ENCODE peak calls at places on chromosomes 6 and 20, in ten cellular contexts. One of them, this sample, is unnamed. For H3K4me1, the result is how much of the 10 kb centered on the place peaks cover.

GRCh38 chr6:44646355-44646754 is 258.8 kb downstream of the CDC5L start:
- DNase-seq in A549: no peak
- DNase-seq in aorta: no peak
- DNase-seq in CD8-positive, alpha-beta T cell: no peak
- DNase-seq in heart left ventricle: no peak
- DNase-seq in effector memory CD4-positive, alpha-beta T cell: no peak
- DNase-seq in MM.1S: no peak
- DNase-seq in CD8-positive, alpha-beta memory T cell: no peak
- DNase-seq in pancreas: no peak
- DNase-seq in GM23248: peak
- DNase-seq in this sample: no peak

GRCh38 chr6:166381733-166382499 is 824 bp downstream of the MPC1 start:
- DNase-seq in A549: peak
- DNase-seq in aorta: peak
- DNase-seq in CD8-positive, alpha-beta T cell: peak
- DNase-seq in heart left ventricle: peak
- DNase-seq in effector memory CD4-positive, alpha-beta T cell: peak
- DNase-seq in MM.1S: peak
- DNase-seq in CD8-positive, alpha-beta memory T cell: peak
- DNase-seq in pancreas: peak
- DNase-seq in GM23248: peak
- DNase-seq in this sample: peak

GRCh38 chr20:35908007-35908406 is 46.3 kb downstream of the SCAND1 start:
- DNase-seq in A549: no peak
- DNase-seq in aorta: no peak
- DNase-seq in CD8-positive, alpha-beta T cell: no peak
- DNase-seq in heart left ventricle: no peak
- DNase-seq in effector memory CD4-positive, alpha-beta T cell: no peak
- DNase-seq in MM.1S: no peak
- DNase-seq in CD8-positive, alpha-beta memory T cell: no peak
- DNase-seq in pancreas: no peak
- DNase-seq in GM23248: no peak
- DNase-seq in this sample: no peak

GRCh38 chr6:128275030-128275429 is 245.4 kb downstream of the PTPRK start:
- DNase-seq in A549: no peak
- DNase-seq in aorta: no peak
- DNase-seq in CD8-positive, alpha-beta T cell: no peak
- DNase-seq in heart left ventricle: no peak
- DNase-seq in effector memory CD4-positive, alpha-beta T cell: no peak
- DNase-seq in MM.1S: no peak
- DNase-seq in CD8-positive, alpha-beta memory T cell: no peak
- DNase-seq in pancreas: no peak
- DNase-seq in GM23248: peak
- DNase-seq in this sample: no peak

GRCh38 chr20:38787870-38788269 is 17.6 kb upstream of the PPP1R16B start:
- DNase-seq in A549: no peak
- DNase-seq in aorta: no peak
- DNase-seq in CD8-positive, alpha-beta T cell: no peak
- DNase-seq in heart left ventricle: no peak
- DNase-seq in effector memory CD4-positive, alpha-beta T cell: no peak
- DNase-seq in MM.1S: no peak
- DNase-seq in CD8-positive, alpha-beta memory T cell: no peak
- DNase-seq in pancreas: no peak
- DNase-seq in GM23248: no peak
- DNase-seq in this sample: no peak

GRCh38 chr6:1635305-1636010 is 25.7 kb downstream of the FOXC1 start:
- DNase-seq in A549: no peak
- DNase-seq in aorta: no peak
- DNase-seq in CD8-positive, alpha-beta T cell: no peak
- DNase-seq in heart left ventricle: no peak
- DNase-seq in effector memory CD4-positive, alpha-beta T cell: no peak
- DNase-seq in MM.1S: no peak
- DNase-seq in CD8-positive, alpha-beta memory T cell: no peak
- DNase-seq in pancreas: no peak
- DNase-seq in GM23248: no peak
- DNase-seq in this sample: no peak

GRCh38 chr6:26464014-26464413 is 6.3 kb downstream of the BTN2A1 start:
- DNase-seq in A549: no peak
- DNase-seq in aorta: no peak
- DNase-seq in CD8-positive, alpha-beta T cell: no peak
- DNase-seq in heart left ventricle: no peak
- DNase-seq in effector memory CD4-positive, alpha-beta T cell: no peak
- DNase-seq in MM.1S: no peak
- DNase-seq in CD8-positive, alpha-beta memory T cell: no peak
- DNase-seq in pancreas: no peak
- DNase-seq in GM23248: no peak
- DNase-seq in this sample: no peak

GRCh38 chr6:109373333-109373732 is 8.9 kb downstream of the CD164 start:
- DNase-seq in A549: no peak
- DNase-seq in aorta: no peak
- DNase-seq in CD8-positive, alpha-beta T cell: no peak
- DNase-seq in heart left ventricle: no peak
- DNase-seq in effector memory CD4-positive, alpha-beta T cell: no peak
- DNase-seq in MM.1S: no peak
- DNase-seq in CD8-positive, alpha-beta memory T cell: no peak
- DNase-seq in pancreas: no peak
- DNase-seq in GM23248: no peak
- DNase-seq in this sample: no peak

GRCh38 chr6:15441215-15441868 is 195.5 kb downstream of the JARID2 start:
- DNase-seq in A549: peak
- DNase-seq in aorta: no peak
- DNase-seq in CD8-positive, alpha-beta T cell: no peak
- DNase-seq in heart left ventricle: no peak
- DNase-seq in effector memory CD4-positive, alpha-beta T cell: no peak
- DNase-seq in MM.1S: peak
- DNase-seq in CD8-positive, alpha-beta memory T cell: no peak
- DNase-seq in pancreas: no peak
- DNase-seq in GM23248: peak
- DNase-seq in this sample: peak

GRCh38 chr6:105346052-105346451 is 56.8 kb downstream of the PREP start:
- DNase-seq in A549: peak
- DNase-seq in aorta: no peak
- DNase-seq in CD8-positive, alpha-beta T cell: no peak
- DNase-seq in heart left ventricle: no peak
- DNase-seq in effector memory CD4-positive, alpha-beta T cell: no peak
- DNase-seq in MM.1S: no peak
- DNase-seq in CD8-positive, alpha-beta memory T cell: no peak
- DNase-seq in pancreas: no peak
- DNase-seq in GM23248: peak
- DNase-seq in this sample: no peak

GRCh38 chr6:19180348-19181073 is 656.7 kb upstream of the ID4 start:
- DNase-seq in A549: no peak
- DNase-seq in aorta: peak
- DNase-seq in CD8-positive, alpha-beta T cell: no peak
- DNase-seq in heart left ventricle: peak
- DNase-seq in effector memory CD4-positive, alpha-beta T cell: no peak
- DNase-seq in MM.1S: no peak
- DNase-seq in CD8-positive, alpha-beta memory T cell: no peak
- DNase-seq in pancreas: peak
- DNase-seq in GM23248: peak
- DNase-seq in this sample: no peak

GRCh38 chr6:92047886-92048285 is 1371.5 kb downstream of the EPHA7 start:
- DNase-seq in A549: no peak
- DNase-seq in aorta: no peak
- DNase-seq in CD8-positive, alpha-beta T cell: no peak
- DNase-seq in heart left ventricle: no peak
- DNase-seq in effector memory CD4-positive, alpha-beta T cell: no peak
- DNase-seq in MM.1S: no peak
- DNase-seq in CD8-positive, alpha-beta memory T cell: no peak
- DNase-seq in pancreas: no peak
- DNase-seq in GM23248: no peak
- DNase-seq in this sample: no peak

GRCh38 chr20:19940945-19941590 is 76.1 kb upstream of the NAA20 start:
- DNase-seq in A549: no peak
- DNase-seq in aorta: no peak
- DNase-seq in CD8-positive, alpha-beta T cell: no peak
- DNase-seq in heart left ventricle: no peak
- DNase-seq in effector memory CD4-positive, alpha-beta T cell: no peak
- DNase-seq in MM.1S: no peak
- DNase-seq in CD8-positive, alpha-beta memory T cell: no peak
- DNase-seq in pancreas: no peak
- DNase-seq in GM23248: no peak
- DNase-seq in this sample: no peak
- H3K4me1 ChIP-seq in A549: under half
- H3K4me1 ChIP-seq in aorta: under half
- H3K4me1 ChIP-seq in CD8-positive, alpha-beta T cell: under half
- H3K4me1 ChIP-seq in heart left ventricle: half or more
- H3K4me1 ChIP-seq in effector memory CD4-positive, alpha-beta T cell: under half
- H3K4me1 ChIP-seq in MM.1S: under half
- H3K4me1 ChIP-seq in CD8-positive, alpha-beta memory T cell: under half
- H3K4me1 ChIP-seq in pancreas: under half
- H3K4me1 ChIP-seq in GM23248: under half
- H3K4me1 ChIP-seq in this sample: under half

GRCh38 chr6:41164551-41164950 is 1.6 kb upstream of the TREM2 start:
- DNase-seq in A549: no peak
- DNase-seq in aorta: no peak
- DNase-seq in CD8-positive, alpha-beta T cell: no peak
- DNase-seq in heart left ventricle: no peak
- DNase-seq in effector memory CD4-positive, alpha-beta T cell: no peak
- DNase-seq in MM.1S: no peak
- DNase-seq in CD8-positive, alpha-beta memory T cell: no peak
- DNase-seq in pancreas: no peak
- DNase-seq in GM23248: no peak
- DNase-seq in this sample: no peak

GRCh38 chr6:41161851-41162552 is 914 bp downstream of the TREM2 start:
- DNase-seq in A549: no peak
- DNase-seq in aorta: no peak
- DNase-seq in CD8-positive, alpha-beta T cell: no peak
- DNase-seq in heart left ventricle: no peak
- DNase-seq in effector memory CD4-positive, alpha-beta T cell: no peak
- DNase-seq in MM.1S: no peak
- DNase-seq in CD8-positive, alpha-beta memory T cell: no peak
- DNase-seq in pancreas: no peak
- DNase-seq in GM23248: no peak
- DNase-seq in this sample: no peak

GRCh38 chr6:41161380-41161779 is 1.5 kb downstream of the TREM2 start:
- DNase-seq in A549: no peak
- DNase-seq in aorta: no peak
- DNase-seq in CD8-positive, alpha-beta T cell: no peak
- DNase-seq in heart left ventricle: no peak
- DNase-seq in effector memory CD4-positive, alpha-beta T cell: no peak
- DNase-seq in MM.1S: no peak
- DNase-seq in CD8-positive, alpha-beta memory T cell: no peak
- DNase-seq in pancreas: no peak
- DNase-seq in GM23248: no peak
- DNase-seq in this sample: no peak

GRCh38 chr6:41163419-41163717 is 452 bp upstream of the TREM2 start:
- DNase-seq in A549: no peak
- DNase-seq in aorta: no peak
- DNase-seq in CD8-positive, alpha-beta T cell: no peak
- DNase-seq in heart left ventricle: no peak
- DNase-seq in effector memory CD4-positive, alpha-beta T cell: no peak
- DNase-seq in MM.1S: no peak
- DNase-seq in CD8-positive, alpha-beta memory T cell: no peak
- DNase-seq in pancreas: no peak
- DNase-seq in GM23248: no peak
- DNase-seq in this sample: no peak

DNA sequence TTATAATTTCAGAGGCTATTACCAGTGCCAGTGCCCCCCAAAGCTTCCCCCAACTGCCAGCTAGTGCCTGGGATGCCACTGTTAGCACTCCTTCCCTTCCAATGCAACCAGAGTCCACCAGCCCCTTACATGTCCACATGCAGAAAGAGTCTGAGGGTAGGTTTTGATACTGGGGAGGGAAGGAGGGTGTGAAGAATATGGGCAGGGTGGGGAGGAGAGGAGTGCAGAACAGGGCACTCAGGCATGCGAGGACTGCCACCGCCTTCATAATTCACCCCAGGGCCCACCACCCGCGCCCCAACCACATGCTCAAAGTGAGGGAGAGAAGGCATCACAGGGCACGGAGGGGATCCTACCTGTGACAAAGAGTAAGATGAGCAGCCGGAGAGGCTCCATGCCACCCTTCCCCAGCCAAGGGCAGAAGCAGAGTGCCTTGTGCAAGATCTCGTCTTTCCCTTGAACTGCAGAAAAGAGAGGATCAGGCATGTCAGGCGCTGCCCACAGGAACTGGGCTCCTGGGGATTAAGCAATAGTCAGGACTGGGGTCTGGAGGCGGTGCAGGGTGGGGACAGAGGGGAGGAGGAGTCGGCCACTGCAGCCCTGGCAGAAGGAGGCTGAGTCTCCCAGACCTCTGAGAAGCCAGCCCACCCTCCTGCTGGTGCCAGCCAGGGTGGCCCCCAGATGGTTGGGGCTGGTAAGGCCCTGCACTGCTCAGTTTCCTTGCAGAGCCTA is at the start of gene TREM2:
- DNase-seq in A549: no peak
- DNase-seq in aorta: no peak
- DNase-seq in CD8-positive, alpha-beta T cell: no peak
- DNase-seq in heart left ventricle: no peak
- DNase-seq in effector memory CD4-positive, alpha-beta T cell: no peak
- DNase-seq in MM.1S: no peak
- DNase-seq in CD8-positive, alpha-beta memory T cell: no peak
- DNase-seq in pancreas: no peak
- DNase-seq in GM23248: no peak
- DNase-seq in this sample: no peak
- H3K4me3 ChIP-seq in A549: no peak
- H3K4me3 ChIP-seq in aorta: no peak
- H3K4me3 ChIP-seq in CD8-positive, alpha-beta T cell: no peak
- H3K4me3 ChIP-seq in heart left ventricle: no peak
- H3K4me3 ChIP-seq in effector memory CD4-positive, alpha-beta T cell: no peak
- H3K4me3 ChIP-seq in MM.1S: no peak
- H3K4me3 ChIP-seq in CD8-positive, alpha-beta memory T cell: no peak
- H3K4me3 ChIP-seq in pancreas: no peak
- H3K4me3 ChIP-seq in GM23248: no peak
- H3K4me3 ChIP-seq in this sample: no peak

GRCh38 chr6:169853196-169854082 is 102.0 kb downstream of the ERMARD start:
- DNase-seq in A549: no peak
- DNase-seq in aorta: no peak
- DNase-seq in CD8-positive, alpha-beta T cell: no peak
- DNase-seq in heart left ventricle: no peak
- DNase-seq in effector memory CD4-positive, alpha-beta T cell: no peak
- DNase-seq in MM.1S: no peak
- DNase-seq in CD8-positive, alpha-beta memory T cell: no peak
- DNase-seq in pancreas: no peak
- DNase-seq in GM23248: no peak
- DNase-seq in this sample: no peak
- H3K4me1 ChIP-seq in A549: under half
- H3K4me1 ChIP-seq in aorta: under half
- H3K4me1 ChIP-seq in CD8-positive, alpha-beta T cell: under half
- H3K4me1 ChIP-seq in heart left ventricle: under half
- H3K4me1 ChIP-seq in effector memory CD4-positive, alpha-beta T cell: under half
- H3K4me1 ChIP-seq in MM.1S: under half
- H3K4me1 ChIP-seq in CD8-positive, alpha-beta memory T cell: under half
- H3K4me1 ChIP-seq in pancreas: under half
- H3K4me1 ChIP-seq in GM23248: under half
- H3K4me1 ChIP-seq in this sample: under half

DNA sequence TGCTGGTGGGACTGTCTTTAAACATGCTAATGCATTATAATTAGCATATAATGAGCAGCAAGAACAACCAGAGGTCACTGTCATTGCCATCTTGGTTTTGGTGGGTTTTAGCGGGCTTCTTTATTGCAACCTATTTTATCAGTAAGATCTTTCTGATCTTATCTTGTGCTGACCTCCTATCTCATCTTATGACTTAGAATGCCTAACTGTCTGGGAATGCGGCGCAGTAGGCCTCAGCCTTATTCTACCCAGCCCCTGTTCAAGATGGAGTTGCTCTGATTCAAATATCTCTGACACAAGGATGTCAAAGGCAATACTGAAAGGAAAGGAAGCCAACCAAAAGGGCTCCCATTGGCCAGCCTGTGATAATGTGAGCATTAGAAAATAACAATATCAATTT is 29.8 kb upstream of the SEC63 start:
- DNase-seq in A549: no peak
- DNase-seq in aorta: no peak
- DNase-seq in CD8-positive, alpha-beta T cell: no peak
- DNase-seq in heart left ventricle: no peak
- DNase-seq in effector memory CD4-positive, alpha-beta T cell: no peak
- DNase-seq in MM.1S: no peak
- DNase-seq in CD8-positive, alpha-beta memory T cell: no peak
- DNase-seq in pancreas: no peak
- DNase-seq in GM23248: no peak
- DNase-seq in this sample: no peak
- H3K4me3 ChIP-seq in A549: no peak
- H3K4me3 ChIP-seq in aorta: no peak
- H3K4me3 ChIP-seq in CD8-positive, alpha-beta T cell: no peak
- H3K4me3 ChIP-seq in heart left ventricle: no peak
- H3K4me3 ChIP-seq in effector memory CD4-positive, alpha-beta T cell: no peak
- H3K4me3 ChIP-seq in MM.1S: no peak
- H3K4me3 ChIP-seq in CD8-positive, alpha-beta memory T cell: no peak
- H3K4me3 ChIP-seq in pancreas: no peak
- H3K4me3 ChIP-seq in GM23248: no peak
- H3K4me3 ChIP-seq in this sample: no peak